ENCODE peak calls at places on chromosomes 1 and 21, in nine cellular contexts. U, R, S, I, E, Y, C, X and M are unnamed samples. For H3K4me1, the result is how much of the 10 kb centered on the place peaks cover.

GRCh38 chr1:170929412-170929834 is 5.9 kb upstream of the MROH9 start:
- DNase-seq in U (peak), R (no peak), S (no peak), I (no peak), E (no peak), Y (peak), C (no peak), X (no peak), M (no peak)

GRCh38 chr1:181013144-181013543 is 9.5 kb downstream of the STX6 start:
- DNase-seq in U (no peak), R (no peak), S (no peak), I (no peak), E (no peak), Y (no peak), C (no peak), X (no peak), M (no peak)

GRCh38 chr1:9691108-9691445 is 39.5 kb downstream of the PIK3CD start:
- DNase-seq in U (peak), R (no peak), S (peak), I (no peak), E (no peak), Y (peak), C (no peak), X (no peak), M (no peak)

GRCh38 chr1:246925997-246926626 is 5.6 kb downstream of the AHCTF1 start:
- DNase-seq in U (no peak), R (no peak), S (no peak), I (no peak), E (no peak), Y (no peak), C (no peak), X (no peak), M (no peak)

GRCh38 chr1:82944192-82944591 is 1054.7 kb downstream of the TTLL7 start:
- DNase-seq in U (no peak), R (no peak), S (no peak), I (peak), E (no peak), Y (no peak), C (no peak), X (no peak), M (no peak)

GRCh38 chr1:75908717-75909152 is 23.5 kb downstream of the ASB17 start:
- DNase-seq in U (peak), R (peak), S (peak), I (peak), E (peak), Y (peak), C (peak), X (peak), M (peak)

GRCh38 chr21:36854391-36854790 is 112.1 kb downstream of the HLCS start:
- DNase-seq in U (no peak), R (peak), S (peak), I (peak), E (no peak), Y (peak), C (peak), X (no peak), M (peak)

GRCh38 chr1:115430717-115431116 is 92.7 kb upstream of the NGF start:
- DNase-seq in U (peak), R (no peak), S (peak), I (peak), E (peak), Y (peak), C (no peak), X (no peak), M (peak)

GRCh38 chr1:35727434-35727825 is 8.7 kb upstream of the C1orf216 start:
- DNase-seq in U (no peak), R (no peak), S (no peak), I (no peak), E (no peak), Y (no peak), C (no peak), X (no peak), M (no peak)

GRCh38 chr1:192496369-192497056 is 79.1 kb upstream of the RGS1 start:
- DNase-seq in U (no peak), R (no peak), S (no peak), I (peak), E (no peak), Y (no peak), C (no peak), X (no peak), M (no peak)

GRCh38 chr1:198523183-198523942 is 17.1 kb downstream of the ATP6V1G3 start:
- DNase-seq in U (no peak), R (no peak), S (no peak), I (no peak), E (no peak), Y (no peak), C (no peak), X (no peak), M (no peak)

GRCh38 chr1:216626394-216627067 is 96.7 kb downstream of the ESRRG start:
- DNase-seq in U (no peak), R (no peak), S (no peak), I (no peak), E (no peak), Y (no peak), C (no peak), X (no peak), M (no peak)

GRCh38 chr1:236282159-236282716 is 480 bp upstream of the ERO1B start:
- DNase-seq in U (no peak), R (no peak), S (no peak), I (peak), E (no peak), Y (no peak), C (no peak), X (no peak), M (no peak)

GRCh38 chr1:167776151-167776550 is 54.4 kb downstream of the MPZL1 start:
- DNase-seq in U (peak), R (no peak), S (peak), I (no peak), E (peak), Y (peak), C (no peak), X (no peak), M (no peak)

GRCh38 chr1:187840557-187840956 is 1011.8 kb downstream of the PLA2G4A start:
- DNase-seq in U (peak), R (no peak), S (no peak), I (no peak), E (no peak), Y (peak), C (no peak), X (no peak), M (no peak)

GRCh38 chr1:27648602-27649305 is 13.8 kb upstream of the FGR start:
- DNase-seq in U (no peak), R (no peak), S (no peak), I (no peak), E (no peak), Y (no peak), C (no peak), X (no peak), M (no peak)

GRCh38 chr1:201461193-201461657 is 7.8 kb downstream of the PHLDA3 start:
- DNase-seq in U (peak), R (no peak), S (peak), I (peak), E (peak), Y (peak), C (no peak), X (no peak), M (peak)

GRCh38 chr1:163361123-163361934 is 39.6 kb downstream of the NUF2 start:
- DNase-seq in U (no peak), R (no peak), S (peak), I (peak), E (peak), Y (no peak), C (peak), X (no peak), M (no peak)

GRCh38 chr1:36257375-36257767 is 33.1 kb downstream of the THRAP3 start:
- DNase-seq in U (no peak), R (no peak), S (no peak), I (no peak), E (peak), Y (no peak), C (no peak), X (no peak), M (no peak)

GRCh38 chr1:99122039-99122438 is 117.4 kb upstream of the PLPPR5 start:
- DNase-seq in U (no peak), R (no peak), S (no peak), I (no peak), E (peak), Y (no peak), C (no peak), X (no peak), M (no peak)

GRCh38 chr1:10007161-10007560 is 10.1 kb downstream of the RBP7 start:
- DNase-seq in U (no peak), R (no peak), S (no peak), I (no peak), E (no peak), Y (no peak), C (no peak), X (no peak), M (no peak)

GRCh38 chr1:90919900-90920299 is 101.9 kb downstream of the ZNF644 start:
- DNase-seq in U (peak), R (no peak), S (peak), I (no peak), E (peak), Y (peak), C (no peak), X (no peak), M (no peak)

GRCh38 chr1:234535763-234536515 is 57.0 kb upstream of the TARBP1 start:
- DNase-seq in U (peak), R (no peak), S (peak), I (peak), E (no peak), Y (peak), C (no peak), X (no peak), M (peak)

GRCh38 chr1:170309389-170310013 is 163.7 kb downstream of the NTMT2 start:
- DNase-seq in U (peak), R (peak), S (peak), I (peak), E (no peak), Y (peak), C (peak), X (no peak), M (no peak)

GRCh38 chr1:94235189-94236020 is 2.0 kb downstream of the ARHGAP29 start:
- DNase-seq in U (no peak), R (no peak), S (no peak), I (no peak), E (no peak), Y (no peak), C (no peak), X (no peak), M (no peak)

GRCh38 chr1:192913683-192914082 is 104.8 kb downstream of the RGS2 start:
- DNase-seq in U (no peak), R (no peak), S (peak), I (no peak), E (peak), Y (no peak), C (peak), X (no peak), M (no peak)

GRCh38 chr1:17338706-17339493 is 30.9 kb downstream of the PADI4 start:
- DNase-seq in U (no peak), R (no peak), S (no peak), I (no peak), E (no peak), Y (no peak), C (no peak), X (no peak), M (no peak)

GRCh38 chr1:65254320-65255087 is 54.8 kb upstream of the DNAJC6 start:
- DNase-seq in U (peak), R (no peak), S (peak), I (peak), E (peak), Y (peak), C (no peak), X (no peak), M (peak)

GRCh38 chr1:117398957-117399356 is 31.7 kb downstream of the MAN1A2 start:
- DNase-seq in U (no peak), R (no peak), S (no peak), I (no peak), E (no peak), Y (no peak), C (no peak), X (no peak), M (no peak)

GRCh38 chr1:7561936-7562728 is 209.0 kb upstream of the VAMP3 start:
- DNase-seq in U (no peak), R (no peak), S (no peak), I (no peak), E (no peak), Y (no peak), C (no peak), X (no peak), M (no peak)

GRCh38 chr1:156401681-156402081 is 32.7 kb downstream of the RHBG start:
- DNase-seq in U (no peak), R (no peak), S (no peak), I (no peak), E (no peak), Y (no peak), C (peak), X (no peak), M (no peak)

GRCh38 chr1:189804352-189804751 is 673.3 kb downstream of the BRINP3 start:
- DNase-seq in U (no peak), R (no peak), S (no peak), I (no peak), E (no peak), Y (no peak), C (no peak), X (no peak), M (no peak)

DNA sequence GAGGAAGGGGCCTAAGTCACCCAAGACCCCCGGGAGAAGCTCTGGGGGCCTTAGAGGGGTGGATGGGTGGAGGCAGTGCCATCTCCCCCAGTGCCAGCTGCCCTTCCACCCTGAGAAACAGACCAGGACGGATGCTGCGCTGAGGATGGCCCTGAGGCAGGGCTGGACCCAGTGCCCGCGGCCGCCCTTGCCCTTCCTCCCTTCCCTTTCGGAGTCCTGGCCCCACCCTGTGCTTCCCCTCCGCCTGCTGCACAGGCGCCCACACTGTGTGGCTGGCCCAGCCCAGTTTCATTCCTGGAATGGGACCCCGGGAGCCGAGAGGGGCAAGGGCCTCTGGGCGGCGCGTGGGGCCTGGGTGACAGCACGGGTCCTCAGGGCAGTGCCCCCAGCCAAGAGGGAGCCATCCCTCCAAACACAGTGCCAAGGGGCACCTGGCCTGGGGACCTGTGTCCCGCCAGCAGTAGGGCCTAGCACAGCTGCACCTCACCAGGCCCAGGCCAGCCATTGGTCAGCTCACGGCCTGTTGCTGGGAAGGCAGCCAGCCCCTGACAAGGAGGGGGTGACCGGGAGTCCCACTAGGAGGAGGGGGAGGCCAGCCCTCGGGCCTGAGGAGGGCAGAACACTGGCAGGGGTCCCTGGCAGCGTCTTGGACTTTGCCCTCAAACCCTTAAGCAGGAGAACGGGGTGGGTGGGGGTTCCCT is 13.4 kb upstream of the SKI start:
- DNase-seq in U (no peak), R (no peak), S (no peak), I (peak), E (no peak), Y (no peak), C (no peak), X (no peak), M (no peak)
- H3K9ac ChIP-seq in U (peak), R (no peak), S (peak), I (peak), E (no peak), Y (peak), C (peak), X (no peak), M (peak)

GRCh38 chr1:153548722-153549695 is at the start of gene S100A3:
- DNase-seq in U (peak), R (no peak), S (peak), I (peak), E (peak), Y (peak), C (no peak), X (no peak), M (peak)

GRCh38 chr1:153550827-153551512 is 1.9 kb upstream of the S100A3 start:
- DNase-seq in U (no peak), R (no peak), S (no peak), I (no peak), E (no peak), Y (no peak), C (no peak), X (no peak), M (no peak)

GRCh38 chr1:153547560-153548551 is 1.2 kb downstream of the S100A3 start:
- DNase-seq in U (no peak), R (no peak), S (no peak), I (no peak), E (peak), Y (no peak), C (no peak), X (no peak), M (no peak)

GRCh38 chr1:153550398-153550758 is 1.3 kb upstream of the S100A3 start:
- DNase-seq in U (no peak), R (no peak), S (no peak), I (no peak), E (no peak), Y (no peak), C (no peak), X (no peak), M (no peak)

DNA sequence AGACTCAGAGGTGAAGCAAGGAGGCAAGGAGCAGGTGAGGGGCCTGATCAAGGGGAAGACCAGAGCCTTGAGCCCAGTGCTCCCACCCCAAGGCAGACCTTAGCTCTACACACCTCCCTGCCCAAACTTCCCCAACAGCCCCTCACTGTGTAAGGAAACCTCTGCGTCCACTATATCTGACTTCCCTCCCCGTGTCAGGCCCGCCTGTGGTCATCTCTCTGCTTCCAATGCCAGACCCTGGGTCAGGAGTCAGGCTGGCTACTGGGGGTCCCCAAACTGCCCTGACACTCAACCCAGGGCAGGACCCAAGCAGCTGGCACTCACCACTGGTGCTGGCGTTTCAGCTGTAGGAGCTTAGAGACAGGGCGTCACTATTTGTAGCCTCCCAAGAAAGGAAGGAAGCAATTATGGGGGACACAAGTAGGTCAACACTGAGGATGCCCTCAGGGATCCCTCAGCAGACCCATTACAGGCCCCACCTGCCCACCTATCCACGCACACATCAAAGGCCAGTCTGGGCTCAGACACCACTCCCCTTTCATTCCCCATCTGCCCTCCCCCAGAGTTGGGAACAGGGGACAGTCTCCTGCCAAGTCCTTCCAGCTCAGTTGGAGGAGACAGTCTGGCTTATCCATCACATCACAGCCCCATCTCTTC is 811 bp upstream of the S100A3 start:
- DNase-seq in U (no peak), R (no peak), S (no peak), I (no peak), E (peak), Y (no peak), C (no peak), X (no peak), M (no peak)
- H3K4me1 ChIP-seq in U (under half), R (under half), S (half or more), I (half or more), E (half or more), Y (under half), C (under half), X (under half), M (under half)

GRCh38 chr1:154352245-154352580 is 26.9 kb downstream of the ATP8B2 start:
- DNase-seq in U (no peak), R (no peak), S (peak), I (no peak), E (no peak), Y (no peak), C (no peak), X (no peak), M (no peak)

GRCh38 chr1:154351363-154352068 is 26.2 kb downstream of the ATP8B2 start:
- DNase-seq in U (no peak), R (no peak), S (no peak), I (no peak), E (no peak), Y (no peak), C (no peak), X (no peak), M (no peak)

GRCh38 chr1:154353460-154353904 is 28.2 kb downstream of the ATP8B2 start:
- DNase-seq in U (peak), R (no peak), S (peak), I (peak), E (peak), Y (peak), C (no peak), X (peak), M (peak)

GRCh38 chr1:154352581-154353459 is 27.5 kb downstream of the ATP8B2 start:
- DNase-seq in U (peak), R (no peak), S (peak), I (peak), E (peak), Y (peak), C (no peak), X (no peak), M (peak)

GRCh38 chr1:154353966-154354365 is 28.6 kb downstream of the ATP8B2 start:
- DNase-seq in U (no peak), R (no peak), S (no peak), I (no peak), E (no peak), Y (no peak), C (no peak), X (no peak), M (no peak)
- H3K9ac ChIP-seq in U (no peak), R (no peak), S (no peak), I (no peak), E (no peak), Y (no peak), C (no peak), X (no peak), M (no peak)

DNA sequence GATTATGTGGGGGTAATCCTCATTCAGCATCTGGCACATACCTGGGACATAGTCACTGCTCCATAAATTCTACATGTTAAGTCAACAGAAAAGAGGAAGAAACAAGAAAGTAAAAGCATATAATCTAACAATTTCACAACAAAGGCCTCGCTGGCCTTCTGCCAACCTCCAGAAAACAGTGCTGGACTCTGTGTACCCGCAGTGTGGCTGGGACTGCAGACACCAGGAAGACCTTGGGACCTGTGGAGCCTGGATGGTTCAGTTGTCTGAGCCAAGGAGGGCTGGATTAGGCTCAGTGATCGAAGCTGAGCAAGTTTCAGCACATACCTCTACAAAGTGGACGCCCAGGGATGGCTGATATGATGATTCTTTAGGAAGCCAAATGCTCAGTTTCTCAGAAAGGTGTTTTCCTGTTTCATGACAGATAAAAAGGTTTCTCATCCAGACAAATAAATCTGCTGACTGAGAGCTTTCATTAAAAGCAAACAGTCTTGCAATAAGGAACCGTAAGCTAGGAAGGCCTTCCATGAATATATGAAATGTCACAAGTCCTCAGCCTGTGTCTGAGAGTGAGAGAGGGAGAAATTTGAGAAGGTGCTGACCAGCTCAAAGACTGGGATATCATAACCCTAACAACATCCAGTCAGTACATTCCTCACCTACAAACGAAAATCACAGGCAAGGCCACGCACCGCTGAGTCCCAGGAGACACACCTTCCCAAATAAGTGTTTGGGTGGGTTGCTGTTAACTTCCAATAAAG is 48.4 kb downstream of the CAPZB start:
- DNase-seq in U (peak), R (no peak), S (peak), I (peak), E (peak), Y (no peak), C (no peak), X (no peak), M (peak)
- H3K4me1 ChIP-seq in U (half or more), R (under half), S (under half), I (half or more), E (half or more), Y (half or more), C (under half), X (under half), M (under half)